ENCODE peak calls at places on chromosomes 12 and 14, in ten cellular contexts. R is mesenteric fat pad; M is RWPE1; D is HS-27A; U is sciatic nerve; G is LHCN-M2; K is NB4; J is GM18507; W is ELF-1; C is activated CD8-positive, alpha-beta memory T cell treated with anti-CD3 and anti-CD28 coated beads for 4 hours. V is an unnamed sample.

GRCh38 chr12:56087220-56087619 is 7.3 kb downstream of the ERBB3 start:
- DNase-seq in R (no peak), M (no peak), D (no peak), U (peak), G (no peak), K (no peak), J (no peak), W (no peak), C (no peak), V (no peak)

GRCh38 chr12:7645395-7646177 is 20.1 kb downstream of the APOBEC1 start:
- DNase-seq in R (no peak), M (peak), D (peak), U (no peak), G (peak), K (peak), J (no peak), W (peak), C (no peak), V (peak)

GRCh38 chr12:104372048-104372720 is 68.6 kb downstream of the EID3 start:
- DNase-seq in R (no peak), M (no peak), D (no peak), U (no peak), G (no peak), K (peak), J (no peak), W (no peak), C (no peak), V (peak)

GRCh38 chr14:69288001-69288771 is 28.2 kb downstream of the GALNT16 start:
- DNase-seq in R (peak), M (peak), D (no peak), U (peak), G (no peak), K (no peak), J (no peak), W (peak), C (no peak), V (no peak)

GRCh38 chr12:49091056-49091835 is 3.4 kb downstream of the DHH start:
- DNase-seq in R (no peak), M (no peak), D (no peak), U (no peak), G (no peak), K (no peak), J (no peak), W (peak), C (no peak), V (no peak)

GRCh38 chr12:92987846-92988621 is 58.9 kb upstream of the EEA1 start:
- DNase-seq in R (no peak), M (no peak), D (no peak), U (no peak), G (no peak), K (peak), J (no peak), W (peak), C (no peak), V (peak)

GRCh38 chr14:64788706-64789105 is 84.5 kb downstream of the PLEKHG3 start:
- DNase-seq in R (no peak), M (peak), D (peak), U (no peak), G (peak), K (no peak), J (no peak), W (no peak), C (no peak), V (no peak)

GRCh38 chr14:50607181-50607580 is 47.2 kb downstream of the ATL1 start:
- DNase-seq in R (no peak), M (no peak), D (no peak), U (no peak), G (no peak), K (no peak), J (no peak), W (no peak), C (no peak), V (no peak)

GRCh38 chr14:96863327-96863985 is 66.3 kb downstream of the VRK1 start:
- DNase-seq in R (no peak), M (no peak), D (no peak), U (no peak), G (no peak), K (no peak), J (no peak), W (no peak), C (no peak), V (no peak)

GRCh38 chr14:22463763-22464173 is 125.3 kb downstream of the DAD1 start:
- DNase-seq in R (no peak), M (no peak), D (no peak), U (no peak), G (no peak), K (no peak), J (no peak), W (no peak), C (no peak), V (no peak)

GRCh38 chr14:93893550-93894329 is 33.4 kb upstream of the FAM181A start:
- DNase-seq in R (no peak), M (no peak), D (no peak), U (no peak), G (no peak), K (no peak), J (no peak), W (peak), C (no peak), V (no peak)

GRCh38 chr12:2650261-2651060 is 144.3 kb upstream of the FKBP4 start:
- DNase-seq in R (peak), M (no peak), D (no peak), U (no peak), G (no peak), K (no peak), J (no peak), W (no peak), C (no peak), V (no peak)

GRCh38 chr12:15532364-15532977 is 210.2 kb downstream of the PTPRO start:
- DNase-seq in R (no peak), M (peak), D (peak), U (no peak), G (peak), K (peak), J (no peak), W (peak), C (no peak), V (peak)

GRCh38 chr12:65608319-65608916 is 215.9 kb upstream of the HMGA2 start:
- DNase-seq in R (no peak), M (peak), D (no peak), U (no peak), G (peak), K (no peak), J (no peak), W (no peak), C (no peak), V (no peak)

GRCh38 chr12:13817131-13817530 is 164.3 kb downstream of the GRIN2B start:
- DNase-seq in R (no peak), M (no peak), D (no peak), U (peak), G (no peak), K (no peak), J (no peak), W (no peak), C (no peak), V (no peak)

GRCh38 chr12:93025145-93026103 is 96.3 kb upstream of the EEA1 start:
- DNase-seq in R (no peak), M (no peak), D (peak), U (no peak), G (peak), K (peak), J (peak), W (no peak), C (no peak), V (peak)

GRCh38 chr12:51382173-51382572 is 9.0 kb downstream of the GALNT6 start:
- DNase-seq in R (no peak), M (no peak), D (no peak), U (no peak), G (no peak), K (no peak), J (no peak), W (no peak), C (no peak), V (no peak)

GRCh38 chr12:132115500-132115899 is 28.6 kb downstream of the DDX51 start:
- DNase-seq in R (no peak), M (no peak), D (no peak), U (no peak), G (no peak), K (no peak), J (no peak), W (no peak), C (no peak), V (no peak)

GRCh38 chr12:97989366-97989940 is 525.9 kb upstream of the TMPO start:
- DNase-seq in R (no peak), M (no peak), D (no peak), U (no peak), G (no peak), K (no peak), J (no peak), W (no peak), C (no peak), V (no peak)

GRCh38 chr12:12979731-12980259 is 20.3 kb downstream of the HEBP1 start:
- DNase-seq in R (no peak), M (peak), D (peak), U (no peak), G (peak), K (no peak), J (no peak), W (peak), C (no peak), V (no peak)

GRCh38 chr12:92926549-92926948 is 2.5 kb downstream of the EEA1 start:
- DNase-seq in R (no peak), M (no peak), D (no peak), U (no peak), G (no peak), K (no peak), J (no peak), W (peak), C (no peak), V (no peak)

GRCh38 chr12:104686196-104686595 is 229.4 kb downstream of the CHST11 start:
- DNase-seq in R (no peak), M (peak), D (no peak), U (no peak), G (peak), K (peak), J (no peak), W (no peak), C (no peak), V (no peak)

V was measured in KBM-7.